ENCODE peak calls at places on chromosomes 5 and 9, in ten cellular contexts. One of them, this sample, is unnamed.

GRCh38 chr9:137486545-137487453 is 27.7 kb upstream of the NSMF start:
- DNase-seq in prostate gland: no peak
- DNase-seq in kidney epithelial cell: no peak
- DNase-seq in kidney: peak; percentile 66
- DNase-seq in tibial artery: no peak
- DNase-seq in BJ: no peak
- DNase-seq in upper lobe of right lung: peak; percentile 56
- DNase-seq in stomach: no peak
- DNase-seq in PC-3: no peak
- DNase-seq in PC-9: no peak
- DNase-seq in this sample: no peak

GRCh38 chr5:40409600-40409999 is 270.1 kb upstream of the PTGER4 start:
- DNase-seq in prostate gland: no peak
- DNase-seq in kidney epithelial cell: no peak
- DNase-seq in kidney: no peak
- DNase-seq in tibial artery: peak; percentile 21
- DNase-seq in BJ: no peak
- DNase-seq in upper lobe of right lung: no peak
- DNase-seq in stomach: no peak
- DNase-seq in PC-3: no peak
- DNase-seq in PC-9: no peak
- DNase-seq in this sample: no peak

GRCh38 chr5:9094582-9094981 is 451.3 kb downstream of the SEMA5A start:
- DNase-seq in prostate gland: no peak
- DNase-seq in kidney epithelial cell: no peak
- DNase-seq in kidney: no peak
- DNase-seq in tibial artery: no peak
- DNase-seq in BJ: peak; percentile 81
- DNase-seq in upper lobe of right lung: no peak
- DNase-seq in stomach: no peak
- DNase-seq in PC-3: no peak
- DNase-seq in PC-9: no peak
- DNase-seq in this sample: peak; percentile 48

GRCh38 chr9:96651626-96652025 is 3.5 kb downstream of the PRXL2C start:
- DNase-seq in prostate gland: no peak
- DNase-seq in kidney epithelial cell: no peak
- DNase-seq in kidney: no peak
- DNase-seq in tibial artery: no peak
- DNase-seq in BJ: no peak
- DNase-seq in upper lobe of right lung: no peak
- DNase-seq in stomach: no peak
- DNase-seq in PC-3: peak; percentile 61
- DNase-seq in PC-9: no peak
- DNase-seq in this sample: no peak

GRCh38 chr9:79581794-79582193 is 10.0 kb downstream of the TLE4 start:
- DNase-seq in prostate gland: no peak
- DNase-seq in kidney epithelial cell: peak; percentile 59
- DNase-seq in kidney: no peak
- DNase-seq in tibial artery: no peak
- DNase-seq in BJ: peak; percentile 73
- DNase-seq in upper lobe of right lung: no peak
- DNase-seq in stomach: no peak
- DNase-seq in PC-3: peak; percentile 52
- DNase-seq in PC-9: no peak
- DNase-seq in this sample: peak; percentile 92

GRCh38 chr5:54115768-54116403 is 194.5 kb downstream of the ARL15 start:
- DNase-seq in prostate gland: no peak
- DNase-seq in kidney epithelial cell: no peak
- DNase-seq in kidney: no peak
- DNase-seq in tibial artery: no peak
- DNase-seq in BJ: no peak
- DNase-seq in upper lobe of right lung: no peak
- DNase-seq in stomach: no peak
- DNase-seq in PC-3: no peak
- DNase-seq in PC-9: no peak
- DNase-seq in this sample: peak; percentile 33

GRCh38 chr5:172319708-172320441 is 36.3 kb upstream of the UBTD2 start:
- DNase-seq in prostate gland: no peak
- DNase-seq in kidney epithelial cell: no peak
- DNase-seq in kidney: no peak
- DNase-seq in tibial artery: peak; percentile 47
- DNase-seq in BJ: no peak
- DNase-seq in upper lobe of right lung: no peak
- DNase-seq in stomach: no peak
- DNase-seq in PC-3: no peak
- DNase-seq in PC-9: no peak
- DNase-seq in this sample: no peak

GRCh38 chr9:128372188-128372641 is 1.0 kb downstream of the URM1 start:
- DNase-seq in prostate gland: no peak
- DNase-seq in kidney epithelial cell: no peak
- DNase-seq in kidney: no peak
- DNase-seq in tibial artery: no peak
- DNase-seq in BJ: no peak
- DNase-seq in upper lobe of right lung: no peak
- DNase-seq in stomach: no peak
- DNase-seq in PC-3: peak; percentile 21
- DNase-seq in PC-9: no peak
- DNase-seq in this sample: peak; percentile 85

GRCh38 chr5:52725065-52725746 is 62.5 kb upstream of the ITGA1 start:
- DNase-seq in prostate gland: peak; percentile 6
- DNase-seq in kidney epithelial cell: no peak
- DNase-seq in kidney: no peak
- DNase-seq in tibial artery: no peak
- DNase-seq in BJ: no peak
- DNase-seq in upper lobe of right lung: no peak
- DNase-seq in stomach: peak; percentile 33
- DNase-seq in PC-3: peak; percentile 48
- DNase-seq in PC-9: peak; percentile 14
- DNase-seq in this sample: no peak

GRCh38 chr9:36102742-36103495 is 33.6 kb upstream of the GLIPR2 start:
- DNase-seq in prostate gland: peak; percentile 66
- DNase-seq in kidney epithelial cell: peak; percentile 42
- DNase-seq in kidney: peak; percentile 87
- DNase-seq in tibial artery: peak; percentile 75
- DNase-seq in BJ: no peak
- DNase-seq in upper lobe of right lung: peak; percentile 91
- DNase-seq in stomach: peak; percentile 88
- DNase-seq in PC-3: peak; percentile 67
- DNase-seq in PC-9: peak; percentile 47
- DNase-seq in this sample: peak; percentile 50

GRCh38 chr5:99104538-99105132 is 175.8 kb upstream of the CHD1 start:
- DNase-seq in prostate gland: no peak
- DNase-seq in kidney epithelial cell: no peak
- DNase-seq in kidney: no peak
- DNase-seq in tibial artery: no peak
- DNase-seq in BJ: no peak
- DNase-seq in upper lobe of right lung: no peak
- DNase-seq in stomach: no peak
- DNase-seq in PC-3: peak; percentile 65
- DNase-seq in PC-9: no peak
- DNase-seq in this sample: peak; percentile 3

GRCh38 chr9:70121818-70122436 is 78.3 kb downstream of the MAMDC2 start:
- DNase-seq in prostate gland: no peak
- DNase-seq in kidney epithelial cell: no peak
- DNase-seq in kidney: no peak
- DNase-seq in tibial artery: peak; percentile 58
- DNase-seq in BJ: no peak
- DNase-seq in upper lobe of right lung: no peak
- DNase-seq in stomach: no peak
- DNase-seq in PC-3: peak; percentile 25
- DNase-seq in PC-9: no peak
- DNase-seq in this sample: peak; percentile 30

GRCh38 chr9:84136119-84136868 is 155.7 kb downstream of the RMI1 start:
- DNase-seq in prostate gland: peak; percentile 19
- DNase-seq in kidney epithelial cell: no peak
- DNase-seq in kidney: no peak
- DNase-seq in tibial artery: no peak
- DNase-seq in BJ: peak; percentile 73
- DNase-seq in upper lobe of right lung: no peak
- DNase-seq in stomach: no peak
- DNase-seq in PC-3: peak; percentile 72
- DNase-seq in PC-9: peak; percentile 27
- DNase-seq in this sample: peak; percentile 31

GRCh38 chr5:102670224-102670836 is 84.8 kb upstream of the PAM start:
- DNase-seq in prostate gland: no peak
- DNase-seq in kidney epithelial cell: no peak
- DNase-seq in kidney: no peak
- DNase-seq in tibial artery: no peak
- DNase-seq in BJ: no peak
- DNase-seq in upper lobe of right lung: no peak
- DNase-seq in stomach: no peak
- DNase-seq in PC-3: peak; percentile 76
- DNase-seq in PC-9: peak; percentile 14
- DNase-seq in this sample: no peak

GRCh38 chr9:120532475-120532874 is 47.5 kb downstream of the CDK5RAP2 start:
- DNase-seq in prostate gland: peak; percentile 71
- DNase-seq in kidney epithelial cell: no peak
- DNase-seq in kidney: no peak
- DNase-seq in tibial artery: peak; percentile 38
- DNase-seq in BJ: peak; percentile 26
- DNase-seq in upper lobe of right lung: peak; percentile 71
- DNase-seq in stomach: peak; percentile 72
- DNase-seq in PC-3: peak; percentile 70
- DNase-seq in PC-9: peak; percentile 79
- DNase-seq in this sample: peak; percentile 65

GRCh38 chr9:120532891-120533290 is 47.1 kb downstream of the CDK5RAP2 start:
- DNase-seq in prostate gland: no peak
- DNase-seq in kidney epithelial cell: no peak
- DNase-seq in kidney: no peak
- DNase-seq in tibial artery: no peak
- DNase-seq in BJ: no peak
- DNase-seq in upper lobe of right lung: no peak
- DNase-seq in stomach: no peak
- DNase-seq in PC-3: no peak
- DNase-seq in PC-9: no peak
- DNase-seq in this sample: no peak

GRCh38 chr9:120534266-120534665 is 45.7 kb downstream of the CDK5RAP2 start:
- DNase-seq in prostate gland: no peak
- DNase-seq in kidney epithelial cell: no peak
- DNase-seq in kidney: no peak
- DNase-seq in tibial artery: no peak
- DNase-seq in BJ: no peak
- DNase-seq in upper lobe of right lung: no peak
- DNase-seq in stomach: no peak
- DNase-seq in PC-3: no peak
- DNase-seq in PC-9: no peak
- DNase-seq in this sample: no peak

GRCh38 chr9:120528834-120529233 is 51.1 kb downstream of the CDK5RAP2 start:
- DNase-seq in prostate gland: no peak
- DNase-seq in kidney epithelial cell: no peak
- DNase-seq in kidney: no peak
- DNase-seq in tibial artery: no peak
- DNase-seq in BJ: no peak
- DNase-seq in upper lobe of right lung: no peak
- DNase-seq in stomach: no peak
- DNase-seq in PC-3: no peak
- DNase-seq in PC-9: no peak
- DNase-seq in this sample: no peak

GRCh38 chr9:120531683-120532300 is 48.2 kb downstream of the CDK5RAP2 start:
- DNase-seq in prostate gland: no peak
- DNase-seq in kidney epithelial cell: no peak
- DNase-seq in kidney: no peak
- DNase-seq in tibial artery: no peak
- DNase-seq in BJ: no peak
- DNase-seq in upper lobe of right lung: no peak
- DNase-seq in stomach: no peak
- DNase-seq in PC-3: peak; percentile 59
- DNase-seq in PC-9: peak; percentile 12
- DNase-seq in this sample: no peak
- TF ChIP-seq CTCF in prostate gland: peak; percentile 36
- TF ChIP-seq CTCF in kidney epithelial cell: peak; percentile 45
- TF ChIP-seq CTCF in kidney: peak; percentile 13
- TF ChIP-seq CTCF in tibial artery: no peak
- TF ChIP-seq CTCF in BJ: peak; percentile 56
- TF ChIP-seq CTCF in upper lobe of right lung: peak; percentile 47
- TF ChIP-seq CTCF in stomach: no peak
- TF ChIP-seq CTCF in PC-3: peak; percentile 60
- TF ChIP-seq CTCF in PC-9: peak; percentile 65
- TF ChIP-seq CTCF in this sample: peak; percentile 28

DNA sequence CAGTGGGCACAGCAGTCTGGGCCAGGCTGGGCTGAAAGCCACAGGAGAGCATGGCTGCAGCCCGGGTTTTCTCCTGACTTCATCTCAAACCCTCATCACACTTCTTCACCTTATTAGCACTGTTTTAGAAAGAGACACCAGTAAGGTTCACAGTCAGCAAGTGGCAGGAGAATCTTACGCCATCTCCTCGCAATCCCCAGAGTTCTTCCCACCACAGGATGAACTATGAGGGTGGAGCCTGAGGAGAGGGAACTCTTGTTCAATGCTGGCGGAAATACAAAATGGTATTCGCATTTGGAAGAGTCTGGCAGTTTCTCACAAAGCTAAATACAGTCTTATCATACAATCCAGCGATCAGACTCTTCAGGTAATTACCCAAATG is 14.7 kb downstream of the BICD2 start:
- DNase-seq in prostate gland: no peak
- DNase-seq in kidney epithelial cell: no peak
- DNase-seq in kidney: no peak
- DNase-seq in tibial artery: no peak
- DNase-seq in BJ: no peak
- DNase-seq in upper lobe of right lung: no peak
- DNase-seq in stomach: no peak
- DNase-seq in PC-3: no peak
- DNase-seq in PC-9: no peak
- DNase-seq in this sample: peak; percentile 53
- H3K4me3 ChIP-seq in prostate gland: no peak overlapping the region
- H3K4me3 ChIP-seq in kidney epithelial cell: no peak overlapping the region
- H3K4me3 ChIP-seq in kidney: no peak overlapping the region
- H3K4me3 ChIP-seq in tibial artery: no peak overlapping the region
- H3K4me3 ChIP-seq in BJ: no peak overlapping the region
- H3K4me3 ChIP-seq in upper lobe of right lung: no peak overlapping the region
- H3K4me3 ChIP-seq in stomach: no peak overlapping the region
- H3K4me3 ChIP-seq in PC-3: no peak overlapping the region
- H3K4me3 ChIP-seq in PC-9: no peak overlapping the region
- H3K4me3 ChIP-seq in this sample: no peak overlapping the region

GRCh38 chr9:31996331-31996730 is 388.1 kb upstream of the ACO1 start:
- DNase-seq in prostate gland: no peak
- DNase-seq in kidney epithelial cell: no peak
- DNase-seq in kidney: no peak
- DNase-seq in tibial artery: no peak
- DNase-seq in BJ: no peak
- DNase-seq in upper lobe of right lung: no peak
- DNase-seq in stomach: no peak
- DNase-seq in PC-3: peak; percentile 9
- DNase-seq in PC-9: no peak
- DNase-seq in this sample: no peak
- TF ChIP-seq CTCF in prostate gland: no peak
- TF ChIP-seq CTCF in kidney epithelial cell: no peak
- TF ChIP-seq CTCF in kidney: no peak
- TF ChIP-seq CTCF in tibial artery: no peak
- TF ChIP-seq CTCF in BJ: no peak
- TF ChIP-seq CTCF in upper lobe of right lung: no peak
- TF ChIP-seq CTCF in stomach: no peak
- TF ChIP-seq CTCF in PC-3: peak; percentile 35
- TF ChIP-seq CTCF in PC-9: no peak
- TF ChIP-seq CTCF in this sample: no peak

DNA sequence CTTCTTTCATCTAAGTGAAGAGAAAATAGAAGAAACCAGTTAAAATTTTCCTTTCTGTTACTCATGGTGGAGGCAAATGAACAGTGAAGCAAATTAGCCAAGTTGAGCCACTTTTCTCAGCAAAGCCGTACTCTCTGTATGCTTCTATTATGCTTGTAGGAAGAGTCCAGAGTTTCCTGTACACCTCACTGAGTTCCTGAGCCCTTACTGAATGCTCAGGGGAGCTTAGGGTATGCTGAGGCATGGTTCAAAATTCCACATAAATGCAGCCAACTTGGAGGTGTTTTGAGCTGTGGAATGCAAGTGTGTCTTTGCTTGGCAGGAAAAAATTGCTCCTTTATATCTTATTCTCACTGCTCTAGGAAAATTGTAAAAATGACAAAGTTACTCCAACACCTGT is 91.8 kb downstream of the FEM1C start:
- DNase-seq in prostate gland: no peak
- DNase-seq in kidney epithelial cell: no peak
- DNase-seq in kidney: no peak
- DNase-seq in tibial artery: no peak
- DNase-seq in BJ: no peak
- DNase-seq in upper lobe of right lung: no peak
- DNase-seq in stomach: no peak
- DNase-seq in PC-3: no peak
- DNase-seq in PC-9: no peak
- DNase-seq in this sample: no peak
- H3K4me3 ChIP-seq in prostate gland: no peak overlapping the region
- H3K4me3 ChIP-seq in kidney epithelial cell: no peak overlapping the region
- H3K4me3 ChIP-seq in kidney: no peak overlapping the region
- H3K4me3 ChIP-seq in tibial artery: no peak overlapping the region
- H3K4me3 ChIP-seq in BJ: no peak overlapping the region
- H3K4me3 ChIP-seq in upper lobe of right lung: no peak overlapping the region
- H3K4me3 ChIP-seq in stomach: no peak overlapping the region
- H3K4me3 ChIP-seq in PC-3: no peak overlapping the region
- H3K4me3 ChIP-seq in PC-9: no peak overlapping the region
- H3K4me3 ChIP-seq in this sample: no peak overlapping the region

This sample was measured in foreskin fibroblast.